ENCODE peak calls at places on chromosomes 3 and 15, in ten cellular contexts. J is natural killer cell, Q is PC-3, W is GM12865, A is NB4, G is breast epithelium, F is IMR-90, H is colonic mucosa, T is cardiac muscle cell, S is lower leg skin. U is an unnamed sample.

GRCh38 chr3:52333869-52334557 is 17.9 kb downstream of the DNAH1 start:
- DNase-seq in J (no peak), Q (peak; percentile 96), W (no peak), A (no peak), G (no peak), F (peak; percentile 35), H (no peak), T (no peak), S (no peak), U (no peak)

GRCh38 chr3:151290673-151291072 is 12.3 kb upstream of the P2RY14 start:
- DNase-seq in J (no peak), Q (peak; percentile 78), W (peak; percentile 29), A (peak; percentile 57), G (no peak), F (peak; percentile 66), H (no peak), T (no peak), S (no peak), U (no peak)

GRCh38 chr15:75948761-75949296 is 45.2 kb downstream of the FBXO22 start:
- DNase-seq in J (no peak), Q (no peak), W (no peak), A (no peak), G (no peak), F (no peak), H (no peak), T (no peak), S (no peak), U (no peak)

GRCh38 chr3:167773584-167773983 is 38.1 kb downstream of the SERPINI1 start:
- DNase-seq in J (no peak), Q (no peak), W (peak; percentile 18), A (no peak), G (no peak), F (no peak), H (no peak), T (no peak), S (no peak), U (no peak)

GRCh38 chr3:44906997-44907396 is 32.6 kb downstream of the TGM4 start:
- DNase-seq in J (no peak), Q (peak; percentile 81), W (no peak), A (no peak), G (no peak), F (peak; percentile 25), H (no peak), T (no peak), S (no peak), U (no peak)

GRCh38 chr3:9902372-9903237 is at the start of gene IL17RE:
- DNase-seq in J (no peak), Q (no peak), W (no peak), A (peak; percentile 80), G (no peak), F (no peak), H (peak; percentile 89), T (no peak), S (peak; percentile 93), U (peak; percentile 48)

GRCh38 chr15:26001201-26001600 is 138.1 kb upstream of the ATP10A start:
- DNase-seq in J (no peak), Q (no peak), W (no peak), A (no peak), G (no peak), F (no peak), H (no peak), T (no peak), S (no peak), U (no peak)

GRCh38 chr3:15204005-15204404 is 2.0 kb upstream of the CAPN7 start:
- DNase-seq in J (no peak), Q (peak; percentile 77), W (no peak), A (peak; percentile 15), G (no peak), F (peak; percentile 43), H (no peak), T (peak; percentile 69), S (no peak), U (no peak)

GRCh38 chr15:35723852-35724251 is 177.9 kb upstream of the DPH6 start:
- DNase-seq in J (no peak), Q (peak; percentile 32), W (no peak), A (no peak), G (no peak), F (no peak), H (no peak), T (no peak), S (no peak), U (no peak)

GRCh38 chr15:35724626-35725025 is 178.7 kb upstream of the DPH6 start:
- DNase-seq in J (no peak), Q (peak; percentile 47), W (no peak), A (no peak), G (no peak), F (no peak), H (no peak), T (no peak), S (no peak), U (no peak)

GRCh38 chr15:35728176-35728938 is 182.4 kb upstream of the DPH6 start:
- DNase-seq in J (no peak), Q (peak; percentile 55), W (no peak), A (no peak), G (no peak), F (no peak), H (no peak), T (no peak), S (no peak), U (no peak)

GRCh38 chr15:35725353-35725752 is 179.4 kb upstream of the DPH6 start:
- DNase-seq in J (no peak), Q (peak; percentile 97), W (no peak), A (no peak), G (no peak), F (peak; percentile 88), H (no peak), T (no peak), S (no peak), U (no peak)

DNA sequence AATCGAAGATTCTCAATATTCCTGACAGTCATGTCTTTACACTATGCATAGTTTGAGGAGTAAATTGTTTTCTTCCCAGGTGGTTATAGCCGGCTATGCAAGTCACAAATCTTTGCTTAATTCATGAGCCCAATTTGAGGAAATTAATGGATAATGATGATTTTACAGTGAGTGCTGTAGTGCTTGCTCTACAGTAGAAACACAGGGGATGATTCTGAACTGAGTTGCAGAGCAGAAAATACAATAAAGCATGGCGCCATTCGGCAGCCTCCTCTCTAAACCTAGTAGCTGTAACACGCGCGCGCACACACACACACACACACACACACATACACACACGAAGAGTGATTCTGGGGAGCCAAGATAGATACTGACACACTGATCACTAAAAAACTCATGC is 181.7 kb upstream of the DPH6 start:
- DNase-seq in J (no peak), Q (no peak), W (no peak), A (no peak), G (no peak), F (no peak), H (no peak), T (no peak), S (no peak), U (no peak)
- TF ChIP-seq CTCF in J (no peak), Q (no peak), W (no peak), A (no peak), G (no peak), F (no peak), H (no peak), T (no peak), S (no peak), U (no peak)

GRCh38 chr3:112635674-112636073 is 5.3 kb downstream of the CCDC80 start:
- DNase-seq in J (no peak), Q (no peak), W (no peak), A (no peak), G (no peak), F (peak; percentile 97), H (peak; percentile 30), T (peak; percentile 39), S (no peak), U (no peak)
- TF ChIP-seq CTCF in J (no peak), Q (no peak), W (no peak), A (no peak), G (no peak), F (peak; percentile 30), H (no peak), T (peak; percentile 10), S (no peak), U (no peak)

DNA sequence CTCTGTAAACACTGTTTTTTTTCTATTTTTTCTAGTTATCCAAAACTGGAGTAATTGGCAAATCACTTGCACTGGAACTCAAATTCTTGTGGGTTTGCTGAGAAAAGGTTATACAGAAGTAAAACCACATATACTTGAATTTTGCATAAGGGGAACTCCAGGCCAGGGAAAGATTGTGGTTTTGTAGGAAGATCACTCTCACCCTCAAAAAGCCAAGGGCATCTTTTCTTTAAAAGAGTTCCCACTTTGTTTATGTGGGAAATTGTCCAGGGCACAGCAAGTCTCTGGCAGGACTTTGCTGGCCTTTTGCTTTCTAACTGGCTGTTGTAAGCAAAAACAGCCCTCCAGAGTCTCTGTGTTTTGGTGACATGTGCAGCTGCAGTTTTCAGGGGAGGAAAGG is 340.3 kb upstream of the RBMS3 start:
- DNase-seq in J (no peak), Q (no peak), W (peak; percentile 72), A (no peak), G (peak; percentile 27), F (peak; percentile 92), H (peak; percentile 19), T (no peak), S (no peak), U (no peak)
- TF ChIP-seq CTCF in J (no peak), Q (no peak), W (no peak), A (no peak), G (no peak), F (no peak), H (no peak), T (no peak), S (no peak), U (no peak)

GRCh38 chr3:38622336-38622735 is 27.2 kb downstream of the SCN5A start:
- DNase-seq in J (no peak), Q (no peak), W (no peak), A (no peak), G (no peak), F (no peak), H (no peak), T (no peak), S (no peak), U (no peak)

GRCh38 chr3:38620236-38620635 is 29.3 kb downstream of the SCN5A start:
- DNase-seq in J (no peak), Q (peak; percentile 14), W (no peak), A (no peak), G (no peak), F (peak; percentile 37), H (no peak), T (no peak), S (no peak), U (no peak)

GRCh38 chr3:38627956-38628355 is 21.5 kb downstream of the SCN5A start:
- DNase-seq in J (no peak), Q (peak; percentile 45), W (peak; percentile 30), A (peak; percentile 34), G (no peak), F (no peak), H (no peak), T (peak; percentile 61), S (no peak), U (no peak)

GRCh38 chr3:38626171-38626570 is 23.3 kb downstream of the SCN5A start:
- DNase-seq in J (no peak), Q (no peak), W (no peak), A (no peak), G (no peak), F (no peak), H (no peak), T (no peak), S (no peak), U (no peak)

DNA sequence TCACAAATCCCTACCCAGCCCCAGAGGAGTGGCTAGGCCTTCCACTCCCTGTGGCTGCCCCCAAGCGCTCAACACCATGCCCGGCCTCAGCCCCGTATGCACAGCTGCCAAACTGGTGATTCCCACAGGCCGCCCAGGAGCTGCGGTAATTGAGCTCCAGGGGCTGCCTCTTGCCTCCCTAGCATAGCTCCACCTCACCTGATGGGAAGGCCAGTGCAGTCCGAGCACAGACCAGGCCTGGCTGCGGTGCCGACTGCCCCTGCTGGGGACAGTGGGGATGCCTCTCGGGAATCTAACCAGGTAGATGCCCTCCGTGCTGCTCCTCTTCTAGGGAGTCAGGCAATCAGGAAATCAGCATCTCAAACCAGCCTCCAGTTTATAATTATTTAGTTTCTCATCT is 25.9 kb downstream of the SCN5A start:
- DNase-seq in J (no peak), Q (peak; percentile 6), W (no peak), A (no peak), G (no peak), F (no peak), H (no peak), T (peak; percentile 35), S (no peak), U (no peak)
- TF ChIP-seq CTCF in J (no peak), Q (no peak), W (no peak), A (no peak), G (no peak), F (no peak), H (no peak), T (peak; percentile 5), S (no peak), U (no peak)